ENCODE peak calls at places on chromosomes 4 and X, in ten cellular contexts. M is GM12865, Y is colonic mucosa, R is fibroblast of pulmonary artery, H is RWPE1, J is left ventricle myocardium inferior, C is brain microvascular endothelial cell, D is heart left ventricle, X is foreskin fibroblast, L is GM13976. P is an unnamed sample.

GRCh38 chr4:768995-769394 is 56.9 kb downstream of the CPLX1 start:
- DNase-seq in X (no peak), R (no peak), D (no peak), Y (no peak), H (no peak), M (no peak), J (no peak), C (no peak), L (no peak), P (no peak)

GRCh38 chrX:112789931-112790330 is 50.7 kb downstream of the AMOT start:
- DNase-seq in J (no peak), C (no peak), Y (no peak), M (no peak), D (no peak), X (no peak), H (no peak), L (no peak), R (no peak), P (no peak)

GRCh38 chrX:13110427-13111324 is 66.3 kb upstream of the FAM9C start:
- DNase-seq in L (no peak), R (peak; percentile 96), H (peak; percentile 44), Y (peak; percentile 50), J (peak; percentile 45), C (peak; percentile 95), M (no peak), X (peak; percentile 87), D (peak; percentile 38), P (peak; percentile 79)

GRCh38 chrX:124829930-124830329 is 483.6 kb downstream of the SH2D1A start:
- DNase-seq in L (no peak), C (no peak), X (no peak), H (no peak), R (no peak), D (no peak), M (no peak), J (no peak), Y (no peak), P (peak; percentile 39)

GRCh38 chr4:108372678-108373077 is 203.9 kb upstream of the LEF1 start:
- DNase-seq in C (no peak), Y (no peak), J (no peak), L (no peak), X (no peak), R (no peak), M (peak; percentile 21), D (no peak), H (no peak), P (no peak)

GRCh38 chrX:152847281-152847680 is 16.4 kb downstream of the NSDHL start:
- DNase-seq in M (no peak), H (no peak), X (no peak), Y (no peak), C (no peak), L (no peak), J (no peak), R (no peak), D (no peak), P (no peak)

GRCh38 chrX:70084592-70084991 is 22.3 kb downstream of the OTUD6A start:
- DNase-seq in Y (no peak), C (no peak), H (no peak), R (no peak), X (peak; percentile 31), J (no peak), L (no peak), D (no peak), M (no peak), P (no peak)

GRCh38 chr4:120769227-120769626 is 153.3 kb downstream of the PRDM5 start:
- DNase-seq in D (no peak), J (no peak), C (peak; percentile 92), X (peak; percentile 74), H (peak; percentile 12), L (no peak), R (peak; percentile 84), Y (no peak), M (no peak), P (peak; percentile 40)

GRCh38 chr4:40446785-40447184 is 111.7 kb downstream of the CHRNA9 start:
- DNase-seq in H (peak; percentile 33), M (no peak), R (no peak), Y (no peak), J (no peak), X (no peak), L (no peak), D (no peak), C (no peak), P (peak; percentile 99)

GRCh38 chr4:4887426-4887825 is 28.0 kb downstream of the MSX1 start:
- DNase-seq in C (no peak), L (no peak), H (no peak), D (no peak), M (no peak), J (no peak), R (no peak), Y (no peak), X (no peak), P (no peak)

GRCh38 chr4:98482847-98483806 is 175.3 kb downstream of the TSPAN5 start:
- DNase-seq in L (peak; percentile 66), M (peak; percentile 65), Y (no peak), H (peak; percentile 59), D (no peak), X (peak; percentile 65), R (peak; percentile 23), C (peak; percentile 57), J (no peak), P (peak; percentile 87)

DNA sequence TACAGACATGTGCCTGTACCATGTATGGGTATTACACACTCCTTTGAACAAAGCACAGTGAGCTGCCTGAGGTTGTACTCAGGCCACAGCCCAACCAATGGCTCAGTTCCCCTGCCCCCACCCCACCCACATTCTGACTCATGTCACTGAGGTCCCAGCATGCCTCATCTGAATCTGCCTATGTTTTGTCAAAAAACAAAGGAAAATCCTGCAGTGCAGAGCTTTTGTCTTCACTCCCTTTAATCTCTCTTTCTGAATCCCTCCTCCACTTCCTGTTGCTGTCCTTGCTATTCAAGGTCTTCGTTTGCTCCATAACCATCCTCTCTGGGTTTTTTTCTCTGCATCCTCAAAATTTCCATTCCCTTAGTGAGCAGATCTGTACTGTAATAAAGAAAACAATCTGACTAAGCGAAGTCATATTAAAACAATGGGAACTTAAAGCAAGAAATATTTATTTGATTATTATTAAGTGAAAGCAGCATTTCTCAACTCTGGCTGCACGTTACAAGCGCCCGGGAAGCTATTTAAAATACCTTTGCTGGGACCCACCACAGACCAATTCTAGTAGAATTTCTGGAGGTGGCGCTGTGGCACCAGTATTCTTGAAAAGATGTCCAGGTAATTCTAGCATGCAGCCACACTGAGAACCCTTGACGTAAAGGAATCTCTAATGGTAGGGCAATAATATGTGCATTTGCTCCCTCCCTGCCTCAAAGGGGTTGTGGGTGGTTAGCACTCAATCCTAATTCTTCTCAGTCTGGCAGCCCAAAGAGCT is 8.8 kb downstream of the GUCY2F start:
- DNase-seq in M (peak; percentile 26), C (peak; percentile 81), J (no peak), L (peak; percentile 11), R (peak; percentile 81), H (peak; percentile 4), X (peak; percentile 81), D (peak; percentile 2), Y (no peak), P (peak; percentile 66)
- TF ChIP-seq CTCF in M (peak; percentile 11), C (peak; percentile 60), J (no peak), L (peak; percentile 13), R (peak; percentile 37), H (no peak), X (peak; percentile 5), D (no peak), Y (no peak), P (peak; percentile 19)

GRCh38 chr4:15162465-15163283 is 160.4 kb downstream of the CPEB2 start:
- DNase-seq in D (no peak), L (peak; percentile 38), R (peak; percentile 64), M (peak; percentile 56), H (peak; percentile 5), J (no peak), X (peak; percentile 61), Y (no peak), C (no peak), P (peak; percentile 49)
- TF ChIP-seq CTCF in D (no peak), L (peak; percentile 33), R (peak; percentile 47), M (peak; percentile 47), H (peak; percentile 55), J (peak; percentile 53), X (peak; percentile 47), Y (peak; percentile 15), C (peak; percentile 57), P (peak; percentile 50)

DNA sequence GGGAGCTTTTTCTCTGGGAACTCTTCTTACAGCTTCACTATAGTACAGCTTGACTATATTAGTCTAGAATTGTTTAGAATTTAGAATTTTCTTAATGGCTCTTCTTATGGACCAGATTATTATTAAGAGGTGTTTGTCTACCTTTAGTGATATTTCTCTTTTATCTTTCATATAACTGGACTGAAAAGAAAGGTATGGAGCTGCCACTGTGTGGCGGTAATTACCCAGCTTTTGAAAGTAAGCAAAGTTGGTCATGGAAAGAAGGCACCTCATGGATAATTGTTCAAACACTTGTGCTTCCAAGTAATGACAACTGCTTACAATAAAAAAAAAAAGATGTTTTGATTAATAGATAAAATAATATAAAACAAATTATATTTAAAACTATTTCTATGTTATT is 1112.5 kb downstream of the TECRL start:
- DNase-seq in X (no peak), M (no peak), J (no peak), D (no peak), H (no peak), Y (no peak), R (no peak), L (no peak), C (no peak), P (peak; percentile 51)
- TF ChIP-seq CTCF in X (no peak), M (no peak), J (no peak), D (no peak), H (no peak), Y (no peak), R (no peak), L (no peak), C (no peak), P (peak; percentile 52)

DNA sequence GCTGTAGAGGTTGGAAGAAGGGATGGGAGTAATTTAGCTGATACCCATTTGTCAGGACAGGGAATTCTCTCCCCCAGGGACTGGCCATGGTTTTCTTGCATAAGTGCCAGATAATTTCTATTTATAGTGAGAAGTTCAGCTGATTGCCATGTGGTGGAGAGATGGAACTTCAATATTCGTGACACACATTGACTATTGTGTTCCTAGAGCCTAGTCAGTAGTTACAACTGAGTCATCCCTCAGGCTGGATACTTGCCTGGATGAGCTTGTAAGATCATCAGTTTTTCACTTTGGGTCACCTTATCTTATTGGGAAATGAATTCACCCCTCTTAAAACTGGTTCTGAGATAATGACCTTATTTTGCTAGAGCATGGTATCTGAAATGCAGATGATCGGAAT is 32.2 kb downstream of the CFAP299 start:
- DNase-seq in C (no peak), L (no peak), Y (no peak), J (no peak), D (no peak), M (no peak), R (peak; percentile 11), X (peak; percentile 67), H (no peak), P (peak; percentile 67)
- TF ChIP-seq CTCF in C (no peak), L (no peak), Y (no peak), J (no peak), D (no peak), M (no peak), R (no peak), X (no peak), H (no peak), P (peak; percentile 2)

DNA sequence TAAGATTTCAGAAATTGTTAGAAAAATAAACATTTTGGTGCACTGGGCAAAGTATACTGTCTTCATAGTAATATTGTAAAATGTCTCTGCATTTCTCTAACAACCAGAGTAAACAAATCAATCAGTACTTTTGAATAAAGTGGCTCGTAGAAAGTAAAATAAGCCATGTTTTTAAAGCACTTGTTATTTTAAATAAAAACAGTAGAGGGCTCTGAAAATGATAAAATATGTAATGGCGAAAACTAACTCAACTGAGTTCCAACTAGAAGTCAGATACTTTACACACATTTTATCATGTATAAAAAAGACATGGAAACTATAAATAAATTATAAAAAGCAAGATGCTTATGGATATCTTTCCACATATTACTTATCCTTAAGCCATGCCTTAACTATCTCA is 1134.4 kb downstream of the PDHA2 start:
- DNase-seq in L (no peak), D (no peak), J (no peak), X (no peak), C (no peak), H (no peak), M (no peak), Y (no peak), R (no peak), P (no peak)
- TF ChIP-seq CTCF in L (no peak), D (no peak), J (no peak), X (no peak), C (no peak), H (no peak), M (no peak), Y (no peak), R (no peak), P (no peak)